ENCODE peak calls at places on chromosomes 16 and 17, in seven cellular contexts. O is cardiac muscle cell; H is heart left ventricle; B is psoas muscle; M is upper lobe of right lung; A is CD8-positive, alpha-beta T cell; U is fibroblast of lung. W is an unnamed sample.
A peak's percentile ranks its signal among the peaks of the same experiment; 100 is the strongest.

GRCh38 chr16:49510676-49511305 is 137.2 kb downstream of the C16orf78 start:
- DNase-seq in O (no peak), H (no peak), B (peak; percentile 70), M (peak; percentile 37), A (no peak), U (no peak), W (no peak)

GRCh38 chr17:70604854-70605253 is 435.5 kb downstream of the KCNJ2 start:
- DNase-seq in O (no peak), H (no peak), B (no peak), M (no peak), A (no peak), U (no peak), W (no peak)

GRCh38 chr17:45334231-45334630 is 17.4 kb upstream of the MAP3K14 start:
- DNase-seq in O (no peak), H (no peak), B (no peak), M (peak; percentile 32), A (no peak), U (no peak), W (no peak)

GRCh38 chr17:49107211-49107557 is 25.4 kb upstream of the B4GALNT2 start:
- DNase-seq in O (no peak), H (no peak), B (no peak), M (no peak), A (no peak), U (no peak), W (no peak)

GRCh38 chr17:68544111-68544510 is 31.9 kb downstream of the PRKAR1A start:
- DNase-seq in O (no peak), H (no peak), B (no peak), M (no peak), A (no peak), U (no peak), W (no peak)

GRCh38 chr16:51607202-51607756 is 456.2 kb upstream of the SALL1 start:
- DNase-seq in O (no peak), H (no peak), B (no peak), M (no peak), A (no peak), U (no peak), W (peak; percentile 24)

GRCh38 chr17:14070344-14071007 is 1.2 kb downstream of the COX10 start:
- DNase-seq in O (no peak), H (no peak), B (no peak), M (no peak), A (no peak), U (no peak), W (no peak)

GRCh38 chr17:69170377-69170776 is 28.7 kb upstream of the ABCA6 start:
- DNase-seq in O (no peak), H (no peak), B (no peak), M (no peak), A (no peak), U (no peak), W (no peak)

GRCh38 chr17:77924757-77925336 is 33.7 kb upstream of the TNRC6C start:
- DNase-seq in O (no peak), H (peak; percentile 69), B (peak; percentile 53), M (no peak), A (no peak), U (peak; percentile 81), W (no peak)

GRCh38 chr17:82854226-82854625 is 14.4 kb upstream of the ZNF750 start:
- DNase-seq in O (no peak), H (no peak), B (no peak), M (no peak), A (no peak), U (no peak), W (no peak)

GRCh38 chr16:87415441-87415840 is 23.3 kb downstream of the MAP1LC3B start:
- DNase-seq in O (no peak), H (no peak), B (no peak), M (no peak), A (no peak), U (no peak), W (no peak)
- H3K36me3 ChIP-seq in O (peaks cover 29% of the 10 kb centered on the region), H (peaks cover 36% of the 10 kb centered on the region), B (peaks cover 6% of the 10 kb centered on the region), M (peaks cover 95% of the 10 kb centered on the region), A (peaks cover 29% of the 10 kb centered on the region), U (peaks cover 37% of the 10 kb centered on the region), W (no peaks in the 10 kb centered on the region)

DNA sequence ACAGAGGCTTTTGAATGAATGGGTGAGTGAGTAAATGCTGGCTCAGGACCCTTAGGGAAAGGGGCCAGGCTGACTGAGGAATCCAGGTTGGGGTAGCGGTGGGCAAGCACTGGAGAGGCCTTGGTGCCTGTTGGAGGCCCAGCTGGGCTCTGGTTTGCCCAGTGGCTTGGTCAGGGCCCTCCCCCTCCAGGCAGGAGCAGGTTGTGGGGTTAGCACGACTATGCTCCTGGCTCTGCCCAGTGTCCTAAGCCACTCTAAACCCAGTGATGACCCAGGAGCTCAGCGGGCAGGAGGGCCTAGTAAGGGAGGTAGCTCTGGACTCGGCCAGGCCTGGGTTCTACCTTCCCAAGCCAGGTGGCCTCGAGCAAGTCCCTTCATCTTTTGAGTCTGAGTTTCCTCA is 7.5 kb downstream of the MYO15A start:
- DNase-seq in O (no peak), H (no peak), B (no peak), M (no peak), A (no peak), U (no peak), W (no peak)
- H3K4me1 ChIP-seq in O (no peaks in the 10 kb centered on the region), H (no peaks in the 10 kb centered on the region), B (peaks cover 14% of the 10 kb centered on the region), M (no peaks in the 10 kb centered on the region), A (no peaks in the 10 kb centered on the region), U (no peaks in the 10 kb centered on the region), W (no peaks in the 10 kb centered on the region)

GRCh38 chr16:25023541-25023940 is 8.4 kb upstream of the ARHGAP17 start:
- DNase-seq in O (no peak), H (no peak), B (no peak), M (no peak), A (no peak), U (no peak), W (no peak)

GRCh38 chr16:25027781-25028180 is 12.6 kb upstream of the ARHGAP17 start:
- DNase-seq in O (no peak), H (no peak), B (no peak), M (no peak), A (no peak), U (no peak), W (no peak)

GRCh38 chr16:25024900-25025299 is 9.7 kb upstream of the ARHGAP17 start:
- DNase-seq in O (no peak), H (no peak), B (no peak), M (no peak), A (no peak), U (no peak), W (no peak)

GRCh38 chr16:25027281-25027680 is 12.1 kb upstream of the ARHGAP17 start:
- DNase-seq in O (no peak), H (no peak), B (no peak), M (no peak), A (no peak), U (no peak), W (no peak)

GRCh38 chr16:25026621-25027020 is 11.5 kb upstream of the ARHGAP17 start:
- DNase-seq in O (no peak), H (no peak), B (no peak), M (no peak), A (no peak), U (no peak), W (no peak)
- H3K4me3 ChIP-seq in O (no peak overlapping the region), H (no peak overlapping the region), B (no peak overlapping the region), M (no peak overlapping the region), A (no peak overlapping the region), U (no peak overlapping the region), W (no peak overlapping the region)

DNA sequence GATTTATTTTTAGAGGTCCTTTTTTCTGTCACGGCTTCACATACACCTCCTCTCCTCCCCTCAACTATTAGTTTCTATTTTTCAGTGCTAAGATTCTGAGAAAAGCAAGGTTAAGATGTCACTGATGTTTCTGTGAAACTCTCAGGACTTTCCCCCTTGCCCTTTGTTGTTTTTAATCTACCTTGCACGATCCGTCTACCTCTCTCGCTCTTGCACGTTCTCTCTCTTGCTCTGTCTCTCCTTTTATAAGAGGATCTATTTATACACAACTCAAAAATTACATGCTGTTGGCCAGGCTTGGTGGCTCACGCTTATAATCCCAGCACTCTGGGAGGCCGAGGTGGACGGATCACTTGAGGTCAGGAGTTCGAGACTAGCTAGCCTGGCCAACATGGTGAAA is 43.6 kb downstream of the RPA1 start:
- DNase-seq in O (no peak), H (no peak), B (no peak), M (peak; percentile 47), A (no peak), U (no peak), W (no peak)
- H3K36me3 ChIP-seq in O (peaks cover 21% of the 10 kb centered on the region), H (peaks cover 21% of the 10 kb centered on the region), B (peaks cover 3% of the 10 kb centered on the region), M (peaks cover 57% of the 10 kb centered on the region), A (peaks cover 26% of the 10 kb centered on the region), U (peaks cover 6% of the 10 kb centered on the region), W (no peaks in the 10 kb centered on the region)

GRCh38 chr16:85166281-85166680 is 54.0 kb upstream of the CIBAR2 start:
- DNase-seq in O (no peak), H (peak; percentile 10), B (peak; percentile 7), M (no peak), A (no peak), U (no peak), W (no peak)

GRCh38 chr16:85168732-85169256 is 56.5 kb upstream of the CIBAR2 start:
- DNase-seq in O (peak; percentile 74), H (peak; percentile 82), B (peak; percentile 83), M (no peak), A (no peak), U (peak; percentile 61), W (peak; percentile 80)

GRCh38 chr16:85167589-85168537 is 55.6 kb upstream of the CIBAR2 start:
- DNase-seq in O (no peak), H (peak; percentile 24), B (no peak), M (no peak), A (no peak), U (no peak), W (no peak)

GRCh38 chr16:85165781-85166180 is 53.5 kb upstream of the CIBAR2 start:
- DNase-seq in O (no peak), H (peak; percentile 3), B (peak; percentile 4), M (no peak), A (no peak), U (no peak), W (no peak)

DNA sequence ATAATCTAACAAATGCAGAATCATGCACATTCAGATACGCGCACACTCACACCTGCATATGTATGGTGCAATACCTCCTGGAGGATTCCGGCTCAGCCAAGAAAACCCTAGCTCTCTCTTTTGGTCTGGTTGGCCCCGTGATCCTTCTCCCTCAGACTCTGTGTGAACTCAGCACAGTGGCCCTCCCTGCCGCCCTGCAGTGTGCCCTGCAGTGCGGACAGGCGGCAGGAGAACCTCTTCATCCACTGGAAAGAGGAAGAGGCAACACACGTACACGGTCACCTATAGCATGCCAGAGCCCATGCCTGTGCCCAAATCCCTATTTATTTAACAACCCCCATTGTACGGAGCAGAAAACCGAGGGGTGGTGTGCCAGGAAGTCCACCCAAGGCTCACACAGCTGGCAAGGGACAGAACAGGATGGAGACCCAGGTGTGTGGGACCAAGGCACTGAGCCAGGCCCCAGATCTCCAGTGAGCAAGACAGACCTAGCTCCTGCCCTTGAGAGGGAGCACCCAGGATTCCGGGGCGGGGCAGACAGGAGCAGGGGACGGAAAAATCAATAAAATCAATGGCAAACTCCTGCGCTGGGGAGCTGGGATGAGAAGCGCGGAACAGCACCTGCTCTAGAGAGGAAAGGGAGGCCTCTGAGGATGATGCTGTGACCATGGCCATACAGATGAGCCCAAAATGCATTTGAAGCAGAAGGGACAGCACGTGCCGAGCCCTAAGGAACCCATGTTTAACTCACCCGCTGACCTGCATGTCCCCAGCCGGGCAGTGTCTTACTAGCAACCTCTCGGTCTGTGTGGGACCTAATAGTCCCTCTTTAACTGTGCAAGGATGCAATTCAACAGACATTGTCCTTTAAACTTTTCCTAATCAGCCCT is 54.7 kb upstream of the CIBAR2 start:
- DNase-seq in O (no peak), H (peak; percentile 14), B (peak; percentile 8), M (no peak), A (no peak), U (no peak), W (no peak)
- H3K4me1 ChIP-seq in O (peaks cover 22% of the 10 kb centered on the region), H (peaks cover 23% of the 10 kb centered on the region), B (peaks cover 65% of the 10 kb centered on the region), M (peaks cover 27% of the 10 kb centered on the region), A (no peaks in the 10 kb centered on the region), U (peaks cover 17% of the 10 kb centered on the region), W (peaks cover 22% of the 10 kb centered on the region)